ENCODE peak calls at places on chromosomes 2 and 18, in four cellular contexts. Z is heart left ventricle, R is endothelial cell of umbilical vein, S is A549. O is an unnamed sample.

GRCh38 chr18:56727399-56727798 is 76.2 kb downstream of the WDR7 start:
- DNase-seq in S (no peak), R (no peak), Z (no peak), O (no peak)

GRCh38 chr2:231931481-231931915 is 5.3 kb upstream of the NPPC start:
- DNase-seq in S (no peak), Z (peak), R (no peak), O (no peak)

GRCh38 chr2:170929686-170930050 is 615 bp downstream of the GORASP2 start:
- DNase-seq in Z (peak), R (peak), S (peak), O (peak)

GRCh38 chr2:109162999-109163398 is 34.0 kb downstream of the SH3RF3 start:
- DNase-seq in Z (peak), S (no peak), R (peak), O (no peak)

GRCh38 chr2:158969717-158970521 is 1.5 kb downstream of the TANC1 start:
- DNase-seq in R (peak), Z (peak), S (peak), O (peak)

GRCh38 chr2:96111823-96112500 is 4.4 kb downstream of the ADRA2B start:
- DNase-seq in R (no peak), S (no peak), Z (peak), O (no peak)

GRCh38 chr2:73174941-73175662 is 27.3 kb upstream of the NOTO start:
- DNase-seq in S (no peak), Z (no peak), R (no peak), O (no peak)

GRCh38 chr18:75208055-75208835 is 694 bp downstream of the PTGR3 start:
- DNase-seq in Z (peak), S (peak), R (peak), O (peak)

GRCh38 chr2:165953306-165953654 is 296 bp downstream of the TTC21B start:
- DNase-seq in S (peak), R (no peak), Z (no peak), O (no peak)

GRCh38 chr2:158953926-158954763 is 14.3 kb upstream of the TANC1 start:
- DNase-seq in R (peak), S (peak), Z (peak), O (peak)

GRCh38 chr2:231391981-231392380 is 3.5 kb upstream of the B3GNT7 start:
- DNase-seq in Z (no peak), S (no peak), R (no peak), O (no peak)

GRCh38 chr2:183019718-183020442 is 18.4 kb downstream of the NCKAP1 start:
- DNase-seq in Z (no peak), S (no peak), R (no peak), O (no peak)

GRCh38 chr2:121095257-121096080 is 189.5 kb downstream of the TFCP2L1 start:
- DNase-seq in S (peak), R (peak), Z (peak), O (no peak)

GRCh38 chr2:105853354-105854088 is 108.8 kb downstream of the NCK2 start:
- DNase-seq in Z (no peak), R (no peak), S (no peak), O (no peak)

GRCh38 chr2:239466046-239466754 is 65.4 kb upstream of the HDAC4 start:
- DNase-seq in Z (no peak), R (no peak), S (no peak), O (no peak)

GRCh38 chr18:45874501-45875184 is 49.2 kb downstream of the SIGLEC15 start:
- DNase-seq in Z (no peak), R (no peak), S (no peak), O (no peak)

GRCh38 chr2:164625378-164625971 is 4.2 kb upstream of the GRB14 start:
- DNase-seq in S (no peak), R (peak), Z (no peak), O (no peak)

GRCh38 chr2:54724560-54725342 is 1.3 kb downstream of the EML6 start:
- DNase-seq in S (no peak), Z (peak), R (no peak), O (peak)

GRCh38 chr2:160388464-160389263 is 104.9 kb downstream of the RBMS1 start:
- DNase-seq in R (no peak), S (no peak), Z (peak), O (no peak)

GRCh38 chr18:54223568-54224241 is 764 bp downstream of the MBD2 start:
- DNase-seq in S (peak), R (peak), Z (peak), O (peak)

GRCh38 chr2:8300905-8301304 is 381.0 kb upstream of the ID2 start:
- DNase-seq in S (no peak), R (no peak), Z (no peak), O (no peak)

GRCh38 chr2:126778561-126779285 is 120.0 kb upstream of the TEX51 start:
- DNase-seq in Z (no peak), S (no peak), R (no peak), O (no peak)

GRCh38 chr2:168233726-168234406 is 13.5 kb downstream of the STK39 start:
- DNase-seq in S (no peak), Z (no peak), R (no peak), O (no peak)

GRCh38 chr18:9065864-9066263 is 36.6 kb upstream of the NDUFV2 start:
- DNase-seq in Z (no peak), R (no peak), S (no peak), O (no peak)

GRCh38 chr2:146579154-146579930 is 1265.5 kb upstream of the ACVR2A start:
- DNase-seq in R (peak), Z (no peak), S (peak), O (no peak)

GRCh38 chr2:202762546-202762945 is 109.0 kb downstream of the ICA1L start:
- DNase-seq in R (no peak), S (no peak), Z (no peak), O (no peak)

GRCh38 chr18:66646622-66647021 is 42.7 kb upstream of the CDH19 start:
- DNase-seq in S (no peak), R (peak), Z (no peak), O (no peak)

GRCh38 chr18:62420513-62421209 is 95.6 kb downstream of the TNFRSF11A start:
- DNase-seq in Z (no peak), S (peak), R (peak), O (no peak)

DNA sequence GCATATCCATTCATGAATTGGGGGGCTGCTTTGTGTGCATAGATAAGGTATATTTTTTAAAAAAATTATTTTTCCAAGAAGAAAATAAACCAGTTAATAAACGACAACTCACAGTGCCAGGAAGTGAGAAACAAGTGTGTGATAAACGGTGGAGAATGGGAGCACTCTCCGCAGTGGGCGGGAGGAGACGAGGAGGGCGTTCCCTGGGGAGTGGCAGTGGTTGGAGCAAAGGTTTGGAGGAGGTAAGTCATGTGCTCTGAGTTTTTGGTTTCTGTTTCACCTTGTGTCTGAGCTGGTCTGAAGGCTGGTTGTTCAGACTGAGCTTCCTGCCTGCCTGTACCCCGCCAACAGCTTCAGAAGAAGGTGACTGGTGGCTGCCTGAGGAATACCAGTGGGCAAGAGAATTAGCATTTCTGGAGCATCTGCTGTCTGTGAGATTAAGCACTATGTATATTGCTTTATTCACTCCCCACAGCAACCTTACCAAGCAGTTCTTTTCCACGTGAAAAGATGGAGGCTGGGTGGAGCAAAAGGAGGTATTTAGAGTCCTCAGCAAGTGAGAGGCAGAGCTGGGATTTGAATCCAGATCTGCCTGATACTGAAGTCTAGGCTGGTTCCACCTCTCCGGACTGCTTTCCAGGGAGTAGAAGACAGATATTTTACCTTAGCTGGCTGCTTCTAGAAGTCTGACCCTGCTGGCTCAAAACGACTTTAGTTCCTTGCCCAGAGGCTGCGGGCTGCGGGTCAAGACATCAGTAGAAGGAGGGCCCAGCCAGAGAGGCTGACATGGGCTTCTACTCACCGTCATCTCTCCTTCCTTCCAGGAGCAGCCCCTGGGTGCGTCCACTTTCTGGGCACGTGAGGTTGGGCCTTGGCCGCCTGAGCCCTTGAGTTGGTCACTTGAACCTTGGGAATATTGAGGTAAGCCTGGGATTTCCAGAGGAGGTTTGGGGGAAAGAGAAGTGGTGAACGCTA is 26.9 kb upstream of the CASP8 start:
- DNase-seq in R (no peak), S (peak), Z (peak), O (peak)
- TF ChIP-seq POLR2A in R (no peak), S (peak), Z (peak), O (no peak)

GRCh38 chr2:100104718-100105677 is 37.4 kb downstream of the AFF3 start:
- DNase-seq in S (no peak), R (no peak), Z (no peak), O (peak)
- H3K4me3 ChIP-seq in S (peak), R (peak), Z (peak), O (peak)

DNA sequence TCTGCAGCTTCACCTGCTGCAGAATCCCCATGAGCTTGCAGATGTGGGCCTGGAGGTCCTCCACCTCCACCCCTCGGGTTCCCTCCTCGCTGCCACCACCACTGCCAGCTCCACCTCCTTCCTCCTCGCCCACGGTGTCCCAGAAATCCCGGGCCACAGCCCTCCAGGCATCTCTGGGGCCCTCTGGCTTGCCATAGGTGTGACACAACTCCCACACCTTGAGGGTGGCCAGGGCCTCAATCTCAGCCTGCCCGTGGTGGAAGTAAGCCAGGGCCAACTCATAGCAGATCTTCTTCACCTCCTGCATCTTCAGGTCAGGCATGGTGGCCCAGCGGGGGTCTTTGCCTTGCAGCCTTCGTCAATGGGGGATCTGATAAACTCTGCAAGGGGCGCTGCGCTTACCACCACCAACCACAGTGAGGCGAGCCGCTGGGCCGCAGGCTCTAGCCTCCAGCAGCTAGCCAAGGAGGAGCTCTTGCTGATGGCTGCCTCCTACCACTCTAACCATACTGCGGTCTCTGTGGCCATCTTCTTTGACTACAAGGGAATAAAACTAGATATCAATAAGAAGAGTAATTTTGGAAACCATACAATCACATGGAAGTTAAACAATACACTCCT is 36.1 kb upstream of the ANKRD62 start:
- DNase-seq in Z (no peak), R (no peak), S (no peak), O (no peak)
- TF ChIP-seq POLR2A in Z (no peak), R (no peak), S (no peak), O (no peak)

GRCh38 chr18:37450434-37451133 is 115.0 kb downstream of the CELF4 start:
- DNase-seq in Z (peak), S (no peak), R (no peak), O (peak)
- H3K4me3 ChIP-seq in Z (no peak), S (no peak), R (no peak), O (no peak)

GRCh38 chr2:77001895-77002294 is 520.3 kb downstream of the LRRTM4 start:
- DNase-seq in R (no peak), S (no peak), Z (no peak), O (no peak)
- TF ChIP-seq POLR2A in R (no peak), S (no peak), Z (no peak), O (no peak)

GRCh38 chr2:197240713-197241050 is 69.9 kb downstream of the ANKRD44 start:
- DNase-seq in S (no peak), Z (no peak), R (no peak), O (no peak)
- H3K4me3 ChIP-seq in S (no peak), Z (no peak), R (no peak), O (no peak)

GRCh38 chr18:13614701-13615288 is 111.6 kb downstream of the FAM210A start:
- DNase-seq in R (no peak), Z (peak), S (no peak), O (no peak)
- TF ChIP-seq POLR2A in R (no peak), Z (no peak), S (no peak), O (no peak)

GRCh38 chr2:47941936-47942335 is 35.6 kb upstream of the FBXO11 start:
- DNase-seq in S (no peak), Z (no peak), R (no peak), O (no peak)

GRCh38 chr2:47937677-47938076 is 31.4 kb upstream of the FBXO11 start:
- DNase-seq in R (no peak), S (no peak), Z (no peak), O (no peak)
- H3K4me3 ChIP-seq in R (no peak), S (no peak), Z (no peak), O (no peak)